ENCODE peak calls at places on chromosomes 3 and 15, in seven cellular contexts. V, T, D, N, J, L and Z are unnamed samples.

GRCh38 chr15:76582550-76582949 is 246.0 kb downstream of the ISL2 start:
- DNase-seq in V (no peak), L (no peak), D (no peak), T (no peak), J (no peak), N (no peak), Z (no peak)

GRCh38 chr3:23831517-23832394 is 26.0 kb downstream of the UBE2E1 start:
- DNase-seq in L (no peak), T (no peak), N (no peak), V (no peak), D (no peak), J (no peak), Z (no peak)

GRCh38 chr3:67077656-67078055 is 79.5 kb downstream of the KBTBD8 start:
- DNase-seq in N (no peak), J (peak), L (no peak), V (no peak), T (no peak), D (no peak), Z (no peak)

GRCh38 chr3:152376351-152377183 is 107.8 kb downstream of the MBNL1 start:
- DNase-seq in T (peak), D (no peak), L (peak), V (no peak), N (no peak), J (peak), Z (no peak)

GRCh38 chr15:52144656-52145055 is 32.1 kb upstream of the BCL2L10 start:
- DNase-seq in L (no peak), J (peak), T (no peak), N (no peak), D (no peak), V (no peak), Z (no peak)

GRCh38 chr3:27606537-27606936 is 115.6 kb downstream of the EOMES start:
- DNase-seq in J (peak), D (no peak), V (no peak), T (no peak), L (no peak), N (no peak), Z (no peak)

GRCh38 chr15:101504373-101504772 is 14.9 kb upstream of the PCSK6 start:
- DNase-seq in J (no peak), N (no peak), V (no peak), D (no peak), T (no peak), L (no peak), Z (no peak)

GRCh38 chr15:31271706-31272557 is 54.7 kb upstream of the KLF13 start:
- DNase-seq in N (peak), T (no peak), L (no peak), J (no peak), D (peak), V (peak), Z (no peak)

GRCh38 chr3:195021674-195022073 is 249.3 kb downstream of the XXYLT1 start:
- DNase-seq in J (no peak), T (no peak), N (no peak), D (peak), V (no peak), L (no peak), Z (no peak)

GRCh38 chr15:58077427-58077826 is 11.9 kb upstream of the ALDH1A2 start:
- DNase-seq in T (no peak), D (no peak), L (no peak), J (no peak), N (no peak), V (no peak), Z (no peak)

GRCh38 chr15:68157074-68157473 is 48.1 kb downstream of the CALML4 start:
- DNase-seq in V (no peak), T (no peak), N (no peak), L (no peak), D (no peak), J (no peak), Z (no peak)

GRCh38 chr15:80999623-81000036 is 1.1 kb upstream of the TLNRD1 start:
- DNase-seq in T (peak), L (no peak), N (no peak), V (no peak), J (no peak), D (no peak), Z (no peak)

GRCh38 chr3:67648701-67649100 is 5.7 kb downstream of the SUCLG2 start:
- DNase-seq in J (peak), L (no peak), D (no peak), N (no peak), V (no peak), T (no peak), Z (no peak)

GRCh38 chr15:67914537-67915373 is 74.9 kb upstream of the RNU6-1 start:
- DNase-seq in D (peak), T (no peak), V (peak), J (peak), N (peak), L (no peak), Z (no peak)

GRCh38 chr3:119598410-119599098 is 869 bp downstream of the PLA1A start:
- DNase-seq in V (no peak), N (no peak), T (no peak), D (no peak), L (no peak), J (no peak), Z (no peak)
- H3K27ac ChIP-seq in V (no peak), N (peak), T (no peak), D (no peak), L (no peak), J (no peak), Z (no peak)

GRCh38 chr3:172069473-172069872 is 30.1 kb downstream of the FNDC3B start:
- DNase-seq in L (no peak), J (no peak), V (no peak), T (no peak), D (no peak), N (no peak), Z (no peak)

GRCh38 chr3:172070799-172071198 is 31.4 kb downstream of the FNDC3B start:
- DNase-seq in T (no peak), V (no peak), J (no peak), L (no peak), D (no peak), N (no peak), Z (no peak)

GRCh38 chr3:172068977-172069376 is 29.6 kb downstream of the FNDC3B start:
- DNase-seq in N (no peak), L (no peak), T (no peak), V (no peak), D (no peak), J (no peak), Z (no peak)

GRCh38 chr3:172071780-172072179 is 32.4 kb downstream of the FNDC3B start:
- DNase-seq in V (no peak), D (no peak), J (no peak), T (no peak), L (no peak), N (no peak), Z (no peak)

DNA sequence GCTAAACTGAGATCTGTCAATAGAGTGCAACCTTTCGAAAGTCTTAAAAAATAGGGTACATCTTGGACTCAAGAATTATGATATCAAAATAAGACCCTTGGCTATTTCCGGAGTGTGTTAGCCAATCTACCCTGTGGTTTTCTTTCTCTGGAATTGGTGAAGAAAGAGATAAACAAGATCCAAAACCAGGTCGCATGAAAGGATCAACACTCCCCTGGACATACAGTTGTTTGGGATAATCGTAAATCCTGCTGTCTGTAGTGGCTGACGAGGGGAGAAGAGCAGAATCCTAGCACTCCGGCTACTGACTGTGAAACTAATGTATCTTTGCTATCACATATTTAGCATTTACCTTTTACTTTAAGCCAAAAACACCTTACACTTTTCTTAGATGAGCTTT is 30.9 kb downstream of the FNDC3B start:
- DNase-seq in T (no peak), L (no peak), J (no peak), N (no peak), V (no peak), D (no peak), Z (no peak)
- H3K27ac ChIP-seq in T (peak), L (no peak), J (no peak), N (no peak), V (peak), D (no peak), Z (no peak)

GRCh38 chr3:171806200-171807128 is 3.8 kb downstream of the PLD1 start:
- DNase-seq in V (no peak), T (no peak), N (no peak), L (no peak), J (peak), D (no peak), Z (no peak)
- H3K27ac ChIP-seq in V (peak), T (peak), N (no peak), L (no peak), J (peak), D (peak), Z (no peak)

GRCh38 chr3:159797771-159798170 is 190.9 kb upstream of the IL12A start:
- DNase-seq in L (no peak), J (no peak), V (no peak), T (no peak), N (no peak), D (no peak), Z (no peak)
- H3K27ac ChIP-seq in L (no peak), J (no peak), V (no peak), T (peak), N (no peak), D (peak), Z (no peak)

GRCh38 chr3:59654120-59654952 is 604.5 kb upstream of the CFAP20DC start:
- DNase-seq in V (no peak), T (no peak), J (peak), N (peak), D (peak), L (no peak), Z (no peak)
- H3K27ac ChIP-seq in V (no peak), T (no peak), J (peak), N (no peak), D (no peak), L (no peak), Z (no peak)

GRCh38 chr15:74857082-74857655 is 14.2 kb upstream of the ULK3 start:
- DNase-seq in L (peak), N (no peak), D (no peak), J (no peak), T (no peak), V (no peak), Z (no peak)

GRCh38 chr15:74851960-74852359 is 9.0 kb upstream of the ULK3 start:
- DNase-seq in L (no peak), V (no peak), J (no peak), N (no peak), T (no peak), D (no peak), Z (no peak)

GRCh38 chr15:74856537-74856936 is 13.6 kb upstream of the ULK3 start:
- DNase-seq in L (no peak), J (no peak), N (no peak), D (no peak), T (no peak), V (no peak), Z (no peak)

GRCh38 chr15:74855857-74856256 is 12.9 kb upstream of the ULK3 start:
- DNase-seq in T (no peak), J (no peak), V (no peak), D (no peak), L (no peak), N (peak), Z (no peak)

DNA sequence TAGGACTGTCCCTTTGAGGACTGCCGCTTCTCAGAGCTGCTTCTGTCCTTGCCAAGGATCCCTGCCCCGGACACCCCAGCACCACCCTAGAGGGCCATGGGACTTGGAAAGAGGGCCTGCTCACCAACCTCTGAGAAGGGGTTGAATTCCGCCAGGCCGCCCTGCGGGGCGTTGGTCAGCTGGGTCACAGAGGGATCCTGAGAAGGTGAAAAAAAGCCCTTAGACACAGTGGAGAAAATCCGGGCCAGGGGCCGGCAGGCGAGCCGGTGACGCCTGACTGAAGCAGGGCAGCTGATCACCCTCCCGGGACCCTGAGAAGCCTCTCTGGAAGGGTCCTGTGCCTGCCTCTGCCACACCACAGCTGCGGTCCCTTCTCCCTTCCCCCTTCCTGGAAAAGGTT is 11.5 kb upstream of the ULK3 start:
- DNase-seq in N (no peak), L (no peak), D (no peak), T (no peak), J (no peak), V (no peak), Z (no peak)
- H3K27ac ChIP-seq in N (no peak), L (no peak), D (no peak), T (peak), J (no peak), V (no peak), Z (no peak)

GRCh38 chr3:129612350-129613204 is 6.1 kb upstream of the PLXND1 start:
- DNase-seq in N (peak), V (no peak), D (no peak), J (peak), T (no peak), L (no peak), Z (no peak)

GRCh38 chr3:129611812-129612349 is 5.4 kb upstream of the PLXND1 start:
- DNase-seq in V (no peak), N (peak), J (peak), D (no peak), L (no peak), T (no peak), Z (no peak)

GRCh38 chr3:129614927-129615363 is 8.5 kb upstream of the PLXND1 start:
- DNase-seq in N (peak), J (no peak), T (peak), V (no peak), L (no peak), D (peak), Z (no peak)

GRCh38 chr3:129614435-129614834 is 8.0 kb upstream of the PLXND1 start:
- DNase-seq in T (no peak), J (no peak), V (no peak), N (peak), D (no peak), L (no peak), Z (no peak)

GRCh38 chr3:129613205-129613740 is 6.8 kb upstream of the PLXND1 start:
- DNase-seq in L (no peak), N (peak), J (no peak), V (no peak), D (no peak), T (no peak), Z (no peak)
- H3K27ac ChIP-seq in L (no peak), N (no peak), J (no peak), V (no peak), D (no peak), T (no peak), Z (no peak)

DNA sequence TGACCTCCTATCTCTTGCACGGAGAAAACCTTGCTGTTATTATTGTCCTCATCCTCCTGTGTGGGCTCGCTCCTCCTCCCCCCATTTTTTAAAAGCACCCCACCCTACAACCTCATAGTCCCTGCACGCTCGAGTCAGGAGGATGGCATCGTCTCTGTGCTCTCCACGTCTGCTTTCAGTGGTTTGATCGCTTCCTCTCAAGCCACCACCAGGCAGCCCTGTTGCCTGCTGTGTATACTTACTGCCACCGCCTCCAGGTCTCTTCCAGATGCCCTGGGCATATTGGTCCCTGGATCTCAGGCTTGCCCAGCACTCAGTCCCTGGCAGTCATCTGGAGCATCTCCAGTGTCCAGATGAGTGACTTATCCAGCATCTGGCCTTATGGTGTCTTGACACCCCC is 42.1 kb upstream of the GCNT3 start:
- DNase-seq in L (no peak), N (no peak), V (no peak), D (no peak), T (no peak), J (no peak), Z (no peak)
- H3K27ac ChIP-seq in L (no peak), N (no peak), V (no peak), D (no peak), T (no peak), J (no peak), Z (no peak)